ENCODE peak calls at places on chromosome 9, in six cellular contexts. A is HCT116, Z is GM13976, Q is ovary, N is MCF 10A, F is heart right ventricle. T is an unnamed sample.

GRCh38 chr9:122056484-122056883 is 36.6 kb downstream of the TTLL11 start:
- DNase-seq in A (no peak), Z (no peak), Q (no peak), N (peak), F (no peak), T (peak)

GRCh38 chr9:88658311-88658822 is 123.4 kb downstream of the NXNL2 start:
- DNase-seq in A (no peak), Z (no peak), Q (no peak), N (peak), F (peak), T (no peak)

GRCh38 chr9:75803130-75803529 is 87.3 kb upstream of the PCSK5 start:
- DNase-seq in A (no peak), Z (no peak), Q (no peak), N (peak), F (no peak), T (no peak)

GRCh38 chr9:127903557-127904475 is 4.4 kb upstream of the ST6GALNAC6 start:
- DNase-seq in A (no peak), Z (peak), Q (peak), N (no peak), F (peak), T (peak)

GRCh38 chr9:17926246-17926645 is 347.4 kb downstream of the SH3GL2 start:
- DNase-seq in A (no peak), Z (no peak), Q (no peak), N (no peak), F (no peak), T (no peak)

GRCh38 chr9:36154213-36154952 is 14.8 kb upstream of the CCIN start:
- DNase-seq in A (no peak), Z (no peak), Q (peak), N (no peak), F (peak), T (peak)

GRCh38 chr9:131500939-131501541 is 1.7 kb upstream of the POMT1 start:
- DNase-seq in A (no peak), Z (no peak), Q (no peak), N (peak), F (no peak), T (no peak)

GRCh38 chr9:100785946-100786345 is 208.1 kb downstream of the CAVIN4 start:
- DNase-seq in A (no peak), Z (no peak), Q (no peak), N (no peak), F (no peak), T (no peak)

GRCh38 chr9:134179918-134180785 is 15.8 kb upstream of the RNU6ATAC start:
- DNase-seq in A (no peak), Z (no peak), Q (no peak), N (no peak), F (no peak), T (no peak)

GRCh38 chr9:131588396-131588795 is 43.1 kb downstream of the PRRT1B start:
- DNase-seq in A (no peak), Z (no peak), Q (no peak), N (no peak), F (no peak), T (no peak)

GRCh38 chr9:89317282-89317681 is 1.0 kb upstream of the SECISBP2 start:
- DNase-seq in A (no peak), Z (no peak), Q (no peak), N (peak), F (no peak), T (no peak)

GRCh38 chr9:134678206-134678605 is 36.6 kb downstream of the COL5A1 start:
- DNase-seq in A (no peak), Z (no peak), Q (no peak), N (no peak), F (no peak), T (no peak)

GRCh38 chr9:127904518-127904887 is 5.1 kb upstream of the ST6GALNAC6 start:
- DNase-seq in A (no peak), Z (peak), Q (peak), N (no peak), F (no peak), T (no peak)

GRCh38 chr9:136117291-136118060 is 1.2 kb downstream of the TMEM250 start:
- DNase-seq in A (no peak), Z (no peak), Q (no peak), N (no peak), F (peak), T (no peak)

GRCh38 chr9:117160254-117160653 is 254.6 kb downstream of the ASTN2 start:
- DNase-seq in A (no peak), Z (no peak), Q (no peak), N (no peak), F (no peak), T (no peak)

GRCh38 chr9:104608336-104608735 is 2.9 kb upstream of the OR13C2 start:
- DNase-seq in A (no peak), Z (no peak), Q (no peak), N (peak), F (no peak), T (no peak)
- TF ChIP-seq CTCF in A (no peak), Z (no peak), Q (no peak), N (peak), F (no peak), T (peak)

GRCh38 chr9:130383979-130384676 is 60.6 kb upstream of the ASS1 start:
- DNase-seq in A (no peak), Z (no peak), Q (no peak), N (no peak), F (no peak), T (no peak)

GRCh38 chr9:130383350-130383715 is 61.4 kb upstream of the ASS1 start:
- DNase-seq in A (no peak), Z (no peak), Q (no peak), N (no peak), F (no peak), T (no peak)

GRCh38 chr9:130387398-130387797 is 57.4 kb upstream of the ASS1 start:
- DNase-seq in A (no peak), Z (no peak), Q (no peak), N (no peak), F (no peak), T (no peak)

GRCh38 chr9:130382636-130383349 is 62.0 kb upstream of the ASS1 start:
- DNase-seq in A (no peak), Z (no peak), Q (no peak), N (peak), F (no peak), T (no peak)

DNA sequence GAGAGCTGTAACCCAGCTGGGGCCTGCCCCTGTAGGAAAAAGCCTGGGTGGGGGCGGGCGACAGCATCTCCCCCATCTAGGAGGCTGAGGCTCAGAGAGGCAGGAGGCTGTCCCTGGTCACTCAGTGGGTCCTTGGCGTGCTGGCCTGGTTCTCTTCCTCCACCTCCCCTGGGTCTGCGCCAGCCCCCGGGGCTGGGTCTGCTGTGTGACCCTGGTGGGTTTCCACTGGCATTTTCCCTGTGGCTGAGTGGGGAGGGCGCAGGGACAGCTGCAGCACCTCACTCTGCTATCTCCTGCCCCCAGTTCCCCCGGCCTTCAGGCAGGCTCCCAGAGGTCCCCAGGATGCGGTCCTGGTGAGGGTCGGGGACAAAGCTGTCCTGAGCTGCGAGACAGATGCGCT is 59.5 kb upstream of the ASS1 start:
- DNase-seq in A (no peak), Z (no peak), Q (no peak), N (no peak), F (no peak), T (no peak)
- TF ChIP-seq CTCF in A (no peak), Z (no peak), Q (no peak), N (no peak), F (no peak), T (no peak)

GRCh38 chr9:93908591-93909241 is 46.4 kb downstream of the BARX1 start:
- DNase-seq in A (no peak), Z (no peak), Q (no peak), N (no peak), F (no peak), T (no peak)
- TF ChIP-seq CTCF in A (no peak), Z (no peak), Q (no peak), N (no peak), F (no peak), T (no peak)

GRCh38 chr9:77882294-77882693 is 149.3 kb downstream of the GNAQ start:
- DNase-seq in A (no peak), Z (no peak), Q (no peak), N (no peak), F (no peak), T (no peak)
- TF ChIP-seq CTCF in A (no peak), Z (no peak), Q (no peak), N (no peak), F (no peak), T (no peak)

DNA sequence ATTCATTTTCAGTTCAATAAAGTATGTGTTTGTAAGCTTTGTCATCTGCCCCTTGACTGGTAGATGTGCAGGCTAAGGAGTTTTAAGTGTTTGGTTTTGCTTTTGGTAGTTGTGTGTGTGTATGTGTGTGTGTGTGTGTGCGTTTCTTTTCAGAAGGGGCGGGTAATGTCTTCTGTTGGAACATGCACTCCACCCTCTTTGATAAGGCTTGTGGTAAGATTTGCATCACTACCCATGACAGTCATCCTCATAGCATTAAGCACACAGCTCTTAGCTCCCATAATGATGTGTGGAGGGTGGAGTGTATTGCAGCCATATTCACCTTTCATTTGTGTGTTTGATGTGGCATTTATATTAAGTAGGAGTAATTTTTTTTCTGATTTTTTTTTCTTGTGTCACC is 92.0 kb upstream of the FSD1L start:
- DNase-seq in A (no peak), Z (no peak), Q (no peak), N (no peak), F (no peak), T (no peak)
- TF ChIP-seq CTCF in A (no peak), Z (no peak), Q (no peak), N (no peak), F (no peak), T (no peak)

DNA sequence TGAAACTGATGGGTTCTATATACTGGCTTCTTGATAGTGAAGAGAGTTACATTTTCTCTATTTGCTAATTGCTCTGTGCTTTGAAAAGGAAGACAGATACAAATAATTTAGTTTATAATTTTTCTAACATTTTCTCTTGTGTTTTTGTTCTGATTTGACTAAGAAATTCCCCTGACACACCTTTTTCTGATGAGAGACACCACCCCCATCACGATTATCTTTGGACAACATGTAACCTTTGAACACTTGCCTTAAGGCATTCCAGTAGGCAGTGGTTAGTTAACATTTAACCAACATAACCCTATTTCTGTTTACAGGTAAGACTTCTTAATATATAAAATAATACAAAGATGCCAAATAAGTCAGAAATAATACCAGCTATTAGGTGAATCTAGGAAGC is 4.1 kb upstream of the PTBP3 start:
- DNase-seq in A (no peak), Z (no peak), Q (no peak), N (no peak), F (no peak), T (no peak)
- TF ChIP-seq CTCF in A (no peak), Z (no peak), Q (no peak), N (no peak), F (no peak), T (no peak)

DNA sequence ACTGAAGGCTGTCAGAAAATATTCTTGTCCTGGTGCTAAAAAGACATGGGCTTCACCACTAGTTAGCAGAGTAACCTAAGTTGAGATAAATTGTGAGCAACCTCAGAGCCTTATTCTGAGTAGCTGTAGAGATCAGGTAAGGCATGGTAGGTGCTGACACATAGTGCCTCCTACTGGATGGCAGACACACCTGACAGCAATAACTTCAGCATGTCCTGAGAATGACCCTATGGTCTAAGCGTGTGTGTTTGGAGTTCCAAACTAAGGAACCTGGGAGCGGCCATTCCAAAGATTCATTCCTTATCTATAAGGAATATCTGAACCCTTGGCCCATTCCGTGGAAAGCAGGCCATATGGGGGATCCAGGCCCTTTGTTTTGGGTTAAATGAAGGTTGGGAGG is 46.0 kb downstream of the SLC28A3 start:
- DNase-seq in A (no peak), Z (no peak), Q (no peak), N (no peak), F (no peak), T (no peak)
- TF ChIP-seq CTCF in A (no peak), Z (peak), Q (no peak), N (no peak), F (no peak), T (peak)

GRCh38 chr9:80881946-80882345 is 807.4 kb downstream of the TLE1 start:
- DNase-seq in A (no peak), Z (no peak), Q (no peak), N (no peak), F (no peak), T (peak)

GRCh38 chr9:80884180-80884579 is 805.2 kb downstream of the TLE1 start:
- DNase-seq in A (no peak), Z (no peak), Q (no peak), N (no peak), F (no peak), T (no peak)

GRCh38 chr9:80881350-80881749 is 808.0 kb downstream of the TLE1 start:
- DNase-seq in A (no peak), Z (no peak), Q (no peak), N (no peak), F (no peak), T (no peak)

DNA sequence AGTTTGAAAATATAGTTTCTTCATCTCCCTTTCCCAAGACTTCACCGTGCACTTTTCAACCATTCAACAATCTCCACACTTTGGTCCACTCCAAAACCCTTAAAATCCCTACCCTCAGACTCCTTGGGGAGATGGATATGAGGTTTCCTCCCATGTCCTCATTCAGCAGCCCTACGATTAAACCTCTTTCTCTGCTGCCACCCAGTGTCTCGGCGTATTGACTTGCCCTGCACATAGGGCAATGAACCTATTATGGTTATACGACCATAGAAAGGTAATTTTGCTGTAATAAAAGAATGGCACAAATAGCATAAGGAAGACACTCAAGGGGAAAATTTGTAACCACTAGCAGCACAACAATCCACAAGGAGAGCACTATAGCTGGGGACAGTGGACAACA is 803.5 kb downstream of the TLE1 start:
- DNase-seq in A (no peak), Z (no peak), Q (peak), N (peak), F (no peak), T (no peak)
- TF ChIP-seq CTCF in A (no peak), Z (no peak), Q (no peak), N (no peak), F (no peak), T (no peak)

GRCh38 chr9:79233542-79233941 is 338.2 kb upstream of the TLE4 start:
- DNase-seq in A (peak), Z (peak), Q (no peak), N (peak), F (no peak), T (no peak)
- TF ChIP-seq CTCF in A (peak), Z (no peak), Q (no peak), N (peak), F (no peak), T (no peak)

T was measured in nephron progenitor cell.